ENCODE peak calls at places on chromosomes 5 and 9, in ten cellular contexts. P is astrocyte of the spinal cord; E is AG09319; U is hepatocyte; Y is bronchial epithelial cell; G is HepG2; N is cardiac fibroblast; B is GM23338; S is WTC11; Q is CD8-positive, alpha-beta T cell. T is an unnamed sample.

GRCh38 chr5:93209476-93209875 is 371.5 kb downstream of the NR2F1-AS1 start:
- DNase-seq in P (no peak), E (no peak), U (no peak), Y (no peak), G (no peak), N (no peak), B (no peak), S (no peak), Q (no peak), T (no peak)

GRCh38 chr5:60101561-60101960 is 208.0 kb upstream of the PDE4D start:
- DNase-seq in P (peak; percentile 5), E (no peak), U (no peak), Y (peak; percentile 38), G (no peak), N (no peak), B (no peak), S (no peak), Q (no peak), T (no peak)

GRCh38 chr9:98886691-98887229 is 56.9 kb upstream of the COL15A1 start:
- DNase-seq in P (no peak), E (peak; percentile 73), U (no peak), Y (no peak), G (no peak), N (no peak), B (no peak), S (no peak), Q (no peak), T (no peak)

GRCh38 chr5:54309751-54310432 is 481 bp downstream of the ARL15 start:
- DNase-seq in P (no peak), E (no peak), U (peak; percentile 60), Y (peak; percentile 46), G (no peak), N (peak; percentile 31), B (peak; percentile 59), S (peak; percentile 61), Q (no peak), T (peak; percentile 52)

GRCh38 chr9:4277531-4277991 is 22.3 kb downstream of the GLIS3 start:
- DNase-seq in P (peak; percentile 65), E (no peak), U (no peak), Y (peak; percentile 61), G (no peak), N (peak; percentile 18), B (peak; percentile 18), S (no peak), Q (no peak), T (no peak)

GRCh38 chr5:100505984-100506670 is 29.0 kb upstream of the FAM174A start:
- DNase-seq in P (peak; percentile 91), E (peak; percentile 24), U (peak; percentile 30), Y (peak; percentile 96), G (no peak), N (peak; percentile 95), B (no peak), S (no peak), Q (no peak), T (peak; percentile 95)

GRCh38 chr5:172322028-172322965 is 38.7 kb upstream of the UBTD2 start:
- DNase-seq in P (no peak), E (no peak), U (no peak), Y (peak; percentile 56), G (peak; percentile 15), N (no peak), B (no peak), S (no peak), Q (no peak), T (peak; percentile 31)

GRCh38 chr5:156406023-156406422 is 79.1 kb downstream of the SGCD start:
- DNase-seq in P (no peak), E (no peak), U (no peak), Y (no peak), G (no peak), N (no peak), B (no peak), S (no peak), Q (no peak), T (no peak)

GRCh38 chr5:138349842-138350635 is 2.4 kb upstream of the KDM3B start:
- DNase-seq in P (no peak), E (no peak), U (no peak), Y (peak; percentile 75), G (no peak), N (peak; percentile 14), B (no peak), S (no peak), Q (no peak), T (no peak)

GRCh38 chr9:90946981-90947380 is 145.4 kb downstream of the SYK start:
- DNase-seq in P (no peak), E (no peak), U (peak; percentile 31), Y (peak; percentile 59), G (no peak), N (no peak), B (no peak), S (no peak), Q (no peak), T (no peak)

GRCh38 chr9:35920004-35920658 is 10.8 kb downstream of the SPAAR start:
- DNase-seq in P (no peak), E (no peak), U (peak; percentile 68), Y (no peak), G (peak; percentile 36), N (no peak), B (no peak), S (no peak), Q (no peak), T (no peak)

GRCh38 chr5:9653811-9654210 is 23.7 kb upstream of the TAS2R1 start:
- DNase-seq in P (peak; percentile 87), E (peak; percentile 83), U (peak; percentile 76), Y (peak; percentile 77), G (no peak), N (peak; percentile 92), B (no peak), S (no peak), Q (no peak), T (peak; percentile 60)

GRCh38 chr9:137836151-137836830 is 41.3 kb upstream of the CACNA1B start:
- DNase-seq in P (no peak), E (no peak), U (no peak), Y (no peak), G (no peak), N (no peak), B (no peak), S (no peak), Q (no peak), T (no peak)

GRCh38 chr5:139243425-139243965 is 45.3 kb upstream of the SIL1 start:
- DNase-seq in P (no peak), E (peak; percentile 71), U (no peak), Y (no peak), G (no peak), N (peak; percentile 51), B (no peak), S (no peak), Q (no peak), T (no peak)

GRCh38 chr5:55868846-55869245 is 17.7 kb downstream of the IL31RA start:
- DNase-seq in P (peak; percentile 97), E (peak; percentile 70), U (peak; percentile 76), Y (peak; percentile 100), G (peak; percentile 19), N (peak; percentile 99), B (no peak), S (no peak), Q (no peak), T (peak; percentile 95)

DNA sequence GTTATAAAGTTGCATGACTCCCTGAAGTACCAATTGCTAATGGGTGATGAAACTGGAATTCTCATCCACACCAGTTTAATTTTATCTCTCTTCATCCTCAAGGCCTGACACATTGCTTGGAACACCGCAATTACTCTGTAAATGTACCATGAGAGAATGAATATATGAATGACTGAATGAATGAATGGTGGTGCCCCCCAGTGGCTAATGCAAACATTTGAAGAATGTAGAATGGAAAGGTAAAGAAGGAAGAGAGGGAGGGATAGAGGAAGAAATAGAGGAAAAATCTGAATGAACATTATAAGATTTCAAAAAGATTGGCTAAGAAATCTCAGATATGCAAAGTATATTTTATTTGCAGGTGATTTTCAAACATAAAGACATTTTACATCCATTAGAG is 13.1 kb downstream of the PAPPA start:
- DNase-seq in P (no peak), E (no peak), U (no peak), Y (no peak), G (no peak), N (no peak), B (peak; percentile 52), S (no peak), Q (no peak), T (no peak)
- TF ChIP-seq CTCF in P (peak; percentile 1), E (no peak), U (no peak), Y (peak; percentile 9), G (no peak), N (no peak), B (peak; percentile 55), S (no peak), Q (no peak), T (peak; percentile 19)

GRCh38 chr5:38755171-38755570 is 90.6 kb upstream of the OSMR start:
- DNase-seq in P (peak; percentile 82), E (no peak), U (no peak), Y (peak; percentile 3), G (no peak), N (peak; percentile 67), B (no peak), S (no peak), Q (no peak), T (peak; percentile 8)
- TF ChIP-seq CTCF in P (peak; percentile 27), E (no peak), U (peak; percentile 5), Y (no peak), G (no peak), N (no peak), B (no peak), S (no peak), Q (no peak), T (no peak)

DNA sequence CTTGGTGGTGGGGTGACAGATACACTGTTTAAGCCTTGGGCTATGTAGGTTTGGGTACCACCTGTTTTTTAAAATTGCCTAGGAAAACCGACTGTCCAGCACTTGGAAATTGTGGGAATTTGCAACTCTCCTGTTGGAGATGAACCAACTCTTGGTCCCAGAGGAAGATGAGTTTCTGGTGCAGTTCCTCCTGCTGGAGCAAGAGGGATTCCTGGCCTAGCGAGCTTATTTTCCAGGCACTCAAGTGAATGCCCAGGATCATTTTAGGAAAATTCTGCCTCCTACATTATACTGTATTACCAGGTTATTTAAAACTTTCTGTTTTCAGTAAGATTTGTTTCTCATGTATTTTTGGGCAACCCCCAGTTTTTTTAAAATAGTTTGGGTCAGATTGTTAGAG is 33.7 kb downstream of the AP3S1 start:
- DNase-seq in P (no peak), E (no peak), U (no peak), Y (no peak), G (no peak), N (no peak), B (peak; percentile 55), S (no peak), Q (no peak), T (no peak)
- TF ChIP-seq CTCF in P (no peak), E (no peak), U (no peak), Y (no peak), G (no peak), N (no peak), B (peak; percentile 42), S (no peak), Q (no peak), T (no peak)

DNA sequence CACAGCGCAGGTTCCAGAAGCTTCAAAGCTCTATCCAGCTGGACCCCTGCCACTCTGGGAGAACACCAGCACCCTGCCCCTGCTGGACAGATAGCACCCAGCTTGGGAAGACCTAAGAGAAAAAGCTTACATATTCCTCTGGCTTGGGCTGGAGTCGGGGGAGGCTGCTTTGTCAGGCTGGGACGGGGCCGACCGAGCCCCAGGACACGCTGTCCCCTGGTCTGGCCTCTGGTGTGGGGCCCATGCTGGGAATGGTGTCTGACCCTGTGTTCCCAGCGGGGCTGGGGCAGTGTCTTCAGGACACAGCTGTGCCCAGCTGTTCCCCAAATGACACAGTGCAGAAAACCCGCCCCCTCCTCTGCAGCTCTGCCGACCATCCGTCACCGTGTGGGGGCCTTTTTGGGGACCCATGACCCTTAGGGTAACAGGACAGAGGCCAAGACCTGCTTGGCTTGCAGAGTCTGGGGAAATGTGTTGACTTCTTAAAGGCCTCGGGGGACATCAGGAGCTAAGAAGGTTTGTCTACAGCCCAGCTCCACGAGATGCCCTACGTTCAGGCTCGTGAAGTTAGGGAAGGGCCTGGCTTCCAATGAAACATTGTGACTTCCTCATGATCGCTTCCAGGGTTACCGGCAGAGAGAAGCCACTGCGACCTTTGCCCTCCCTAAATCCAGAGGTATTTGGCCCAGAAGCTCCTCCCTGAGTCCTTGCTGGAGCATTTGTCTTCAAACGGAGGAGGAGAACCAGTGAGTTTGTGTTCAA is 20.4 kb upstream of the SLC2A6 start:
- DNase-seq in P (no peak), E (no peak), U (no peak), Y (no peak), G (peak; percentile 31), N (no peak), B (no peak), S (no peak), Q (no peak), T (no peak)
- TF ChIP-seq CTCF in P (no peak), E (no peak), U (no peak), Y (no peak), G (no peak), N (no peak), B (no peak), S (no peak), Q (no peak), T (no peak)

T was measured in MCF 10A.